ENCODE peak calls at places on chromosomes 7 and 10, in five cellular contexts. One of them, this sample, is unnamed.

GRCh38 chr10:105707603-105708002 is 1066.5 kb downstream of the SORCS3 start:
- DNase-seq in heart right ventricle: no peak
- DNase-seq in A549: no peak
- DNase-seq in GM12878: no peak
- DNase-seq in CD8-positive, alpha-beta memory T cell: no peak
- DNase-seq in this sample: no peak

GRCh38 chr10:128049226-128050010 is 76.8 kb downstream of the MKI67 start:
- DNase-seq in A549: no peak
- DNase-seq in heart right ventricle: no peak
- DNase-seq in GM12878: no peak
- DNase-seq in CD8-positive, alpha-beta memory T cell: no peak
- DNase-seq in this sample: no peak

GRCh38 chr7:106640368-106641141 is 20.4 kb downstream of the CCDC71L start:
- DNase-seq in heart right ventricle: no peak
- DNase-seq in GM12878: no peak
- DNase-seq in CD8-positive, alpha-beta memory T cell: no peak
- DNase-seq in A549: no peak
- DNase-seq in this sample: no peak

GRCh38 chr7:87151701-87152111 is 547 bp upstream of the DMTF1 start:
- DNase-seq in CD8-positive, alpha-beta memory T cell: no peak
- DNase-seq in A549: no peak
- DNase-seq in heart right ventricle: no peak
- DNase-seq in GM12878: no peak
- DNase-seq in this sample: no peak

GRCh38 chr7:2929321-2930201 is 85.5 kb upstream of the GNA12 start:
- DNase-seq in CD8-positive, alpha-beta memory T cell: no peak
- DNase-seq in GM12878: no peak
- DNase-seq in A549: no peak
- DNase-seq in heart right ventricle: no peak
- DNase-seq in this sample: no peak

GRCh38 chr10:50384839-50385238 is 133.5 kb upstream of the ASAH2 start:
- DNase-seq in GM12878: no peak
- DNase-seq in CD8-positive, alpha-beta memory T cell: no peak
- DNase-seq in heart right ventricle: no peak
- DNase-seq in A549: no peak
- DNase-seq in this sample: no peak

GRCh38 chr7:140605337-140605736 is 35.3 kb downstream of the DENND2A start:
- DNase-seq in A549: peak
- DNase-seq in GM12878: no peak
- DNase-seq in heart right ventricle: no peak
- DNase-seq in CD8-positive, alpha-beta memory T cell: no peak
- DNase-seq in this sample: no peak

GRCh38 chr10:129161184-129161583 is 305.9 kb upstream of the MGMT start:
- DNase-seq in GM12878: no peak
- DNase-seq in heart right ventricle: no peak
- DNase-seq in A549: no peak
- DNase-seq in CD8-positive, alpha-beta memory T cell: no peak
- DNase-seq in this sample: no peak

GRCh38 chr7:114083714-114084113 is 164.9 kb upstream of the PPP1R3A start:
- DNase-seq in CD8-positive, alpha-beta memory T cell: no peak
- DNase-seq in heart right ventricle: no peak
- DNase-seq in GM12878: no peak
- DNase-seq in A549: no peak
- DNase-seq in this sample: no peak

GRCh38 chr10:6729967-6730366 is 149.9 kb upstream of the PRKCQ start:
- DNase-seq in GM12878: no peak
- DNase-seq in A549: no peak
- DNase-seq in CD8-positive, alpha-beta memory T cell: no peak
- DNase-seq in heart right ventricle: no peak
- DNase-seq in this sample: no peak

GRCh38 chr7:157522954-157523353 is 186.2 kb downstream of the DNAJB6 start:
- DNase-seq in A549: no peak
- DNase-seq in GM12878: no peak
- DNase-seq in heart right ventricle: no peak
- DNase-seq in CD8-positive, alpha-beta memory T cell: no peak
- DNase-seq in this sample: no peak

GRCh38 chr10:26323219-26323618 is 106.6 kb downstream of the GAD2 start:
- DNase-seq in CD8-positive, alpha-beta memory T cell: no peak
- DNase-seq in GM12878: no peak
- DNase-seq in heart right ventricle: no peak
- DNase-seq in A549: peak
- DNase-seq in this sample: no peak

GRCh38 chr7:141698247-141699015 is 3.5 kb downstream of the DENND11 start:
- DNase-seq in A549: no peak
- DNase-seq in heart right ventricle: no peak
- DNase-seq in CD8-positive, alpha-beta memory T cell: no peak
- DNase-seq in GM12878: peak
- DNase-seq in this sample: no peak

GRCh38 chr10:88270871-88271713 is 312.0 kb downstream of the RNLS start:
- DNase-seq in heart right ventricle: no peak
- DNase-seq in A549: no peak
- DNase-seq in GM12878: peak
- DNase-seq in CD8-positive, alpha-beta memory T cell: peak
- DNase-seq in this sample: no peak

GRCh38 chr7:128727239-128727638 is 11.9 kb upstream of the CALU start:
- DNase-seq in heart right ventricle: no peak
- DNase-seq in A549: no peak
- DNase-seq in CD8-positive, alpha-beta memory T cell: no peak
- DNase-seq in GM12878: no peak
- DNase-seq in this sample: no peak

GRCh38 chr7:41696323-41696916 is 6.5 kb downstream of the INHBA start:
- DNase-seq in heart right ventricle: peak
- DNase-seq in A549: peak
- DNase-seq in GM12878: no peak
- DNase-seq in CD8-positive, alpha-beta memory T cell: no peak
- DNase-seq in this sample: peak

GRCh38 chr10:89503633-89504345 is 31.6 kb downstream of the SLC16A12 start:
- DNase-seq in heart right ventricle: no peak
- DNase-seq in GM12878: no peak
- DNase-seq in CD8-positive, alpha-beta memory T cell: no peak
- DNase-seq in A549: no peak
- DNase-seq in this sample: no peak

GRCh38 chr10:62437696-62438095 is 63.5 kb downstream of the ZNF365 start:
- DNase-seq in GM12878: no peak
- DNase-seq in CD8-positive, alpha-beta memory T cell: no peak
- DNase-seq in A549: peak
- DNase-seq in heart right ventricle: peak
- DNase-seq in this sample: no peak

GRCh38 chr7:25830986-25831558 is 320.9 kb upstream of the NFE2L3 start:
- DNase-seq in CD8-positive, alpha-beta memory T cell: no peak
- DNase-seq in A549: no peak
- DNase-seq in GM12878: no peak
- DNase-seq in heart right ventricle: no peak
- DNase-seq in this sample: no peak

GRCh38 chr10:131431541-131431940 is 120.0 kb upstream of the TCERG1L start:
- DNase-seq in A549: no peak
- DNase-seq in GM12878: no peak
- DNase-seq in CD8-positive, alpha-beta memory T cell: no peak
- DNase-seq in heart right ventricle: no peak
- DNase-seq in this sample: no peak

GRCh38 chr10:125778556-125778955 is 2.9 kb upstream of the MMP21 start:
- DNase-seq in CD8-positive, alpha-beta memory T cell: no peak
- DNase-seq in GM12878: no peak
- DNase-seq in A549: no peak
- DNase-seq in heart right ventricle: no peak
- DNase-seq in this sample: no peak

GRCh38 chr7:82481499-82482097 is 38.0 kb upstream of the CACNA2D1 start:
- DNase-seq in A549: peak
- DNase-seq in CD8-positive, alpha-beta memory T cell: no peak
- DNase-seq in GM12878: peak
- DNase-seq in heart right ventricle: no peak
- DNase-seq in this sample: no peak

GRCh38 chr7:128352636-128353035 is 8.9 kb downstream of the PRRT4 start:
- DNase-seq in CD8-positive, alpha-beta memory T cell: no peak
- DNase-seq in A549: no peak
- DNase-seq in GM12878: no peak
- DNase-seq in heart right ventricle: no peak
- DNase-seq in this sample: no peak

GRCh38 chr7:74606909-74607255 is 50.6 kb upstream of the GTF2I start:
- DNase-seq in CD8-positive, alpha-beta memory T cell: no peak
- DNase-seq in heart right ventricle: no peak
- DNase-seq in GM12878: no peak
- DNase-seq in A549: no peak
- DNase-seq in this sample: no peak

GRCh38 chr7:154984601-154985188 is 18.2 kb downstream of the PAXIP1 start:
- DNase-seq in GM12878: no peak
- DNase-seq in CD8-positive, alpha-beta memory T cell: no peak
- DNase-seq in heart right ventricle: no peak
- DNase-seq in A549: no peak
- DNase-seq in this sample: no peak

GRCh38 chr10:680745-681144 is 8.7 kb downstream of the DIP2C start:
- DNase-seq in GM12878: no peak
- DNase-seq in heart right ventricle: no peak
- DNase-seq in A549: no peak
- DNase-seq in CD8-positive, alpha-beta memory T cell: no peak
- DNase-seq in this sample: no peak

GRCh38 chr7:44977956-44978355 is 859 bp downstream of the MYO1G start:
- DNase-seq in heart right ventricle: no peak
- DNase-seq in CD8-positive, alpha-beta memory T cell: peak
- DNase-seq in A549: no peak
- DNase-seq in GM12878: no peak
- DNase-seq in this sample: peak

GRCh38 chr7:42348627-42349026 is 111.6 kb upstream of the GLI3 start:
- DNase-seq in CD8-positive, alpha-beta memory T cell: no peak
- DNase-seq in A549: no peak
- DNase-seq in heart right ventricle: no peak
- DNase-seq in GM12878: no peak
- DNase-seq in this sample: no peak

GRCh38 chr10:17229717-17229966 is 1.6 kb downstream of the VIM start:
- DNase-seq in CD8-positive, alpha-beta memory T cell: no peak
- DNase-seq in heart right ventricle: no peak
- DNase-seq in GM12878: no peak
- DNase-seq in A549: peak
- DNase-seq in this sample: no peak

GRCh38 chr10:123150229-123150985 is 2.5 kb downstream of the HMX2 start:
- DNase-seq in heart right ventricle: no peak
- DNase-seq in CD8-positive, alpha-beta memory T cell: no peak
- DNase-seq in GM12878: no peak
- DNase-seq in A549: no peak
- DNase-seq in this sample: no peak

GRCh38 chr7:132185150-132185549 is 391.1 kb downstream of the PLXNA4 start:
- DNase-seq in CD8-positive, alpha-beta memory T cell: no peak
- DNase-seq in A549: no peak
- DNase-seq in heart right ventricle: no peak
- DNase-seq in GM12878: no peak
- DNase-seq in this sample: no peak

GRCh38 chr10:18233775-18234174 is 93.6 kb downstream of the CACNB2 start:
- DNase-seq in heart right ventricle: peak
- DNase-seq in CD8-positive, alpha-beta memory T cell: no peak
- DNase-seq in A549: peak
- DNase-seq in GM12878: no peak
- DNase-seq in this sample: peak

GRCh38 chr10:18158698-18159342 is 18.6 kb downstream of the CACNB2 start:
- DNase-seq in CD8-positive, alpha-beta memory T cell: no peak
- DNase-seq in A549: no peak
- DNase-seq in GM12878: no peak
- DNase-seq in heart right ventricle: no peak
- DNase-seq in this sample: no peak

GRCh38 chr10:47356708-47357107 is 8.5 kb downstream of the RBP3 start:
- DNase-seq in heart right ventricle: no peak
- DNase-seq in A549: no peak
- DNase-seq in CD8-positive, alpha-beta memory T cell: no peak
- DNase-seq in GM12878: no peak
- DNase-seq in this sample: no peak

GRCh38 chr10:28841625-28842024 is 164.3 kb downstream of the BAMBI start:
- DNase-seq in CD8-positive, alpha-beta memory T cell: no peak
- DNase-seq in GM12878: no peak
- DNase-seq in heart right ventricle: no peak
- DNase-seq in A549: peak
- DNase-seq in this sample: peak

GRCh38 chr7:16524332-16524731 is 2.3 kb upstream of the LRRC72 start:
- DNase-seq in heart right ventricle: no peak
- DNase-seq in GM12878: no peak
- DNase-seq in CD8-positive, alpha-beta memory T cell: no peak
- DNase-seq in A549: no peak
- DNase-seq in this sample: no peak

GRCh38 chr10:64630534-64630933 is 1109.3 kb downstream of the REEP3 start:
- DNase-seq in A549: no peak
- DNase-seq in CD8-positive, alpha-beta memory T cell: no peak
- DNase-seq in heart right ventricle: no peak
- DNase-seq in GM12878: no peak
- DNase-seq in this sample: no peak

GRCh38 chr10:46079831-46080585 is 33.9 kb upstream of the MSMB start:
- DNase-seq in A549: no peak
- DNase-seq in GM12878: no peak
- DNase-seq in CD8-positive, alpha-beta memory T cell: no peak
- DNase-seq in heart right ventricle: no peak
- DNase-seq in this sample: no peak
- H3K27ac ChIP-seq in A549: no peak
- H3K27ac ChIP-seq in GM12878: no peak
- H3K27ac ChIP-seq in CD8-positive, alpha-beta memory T cell: no peak
- H3K27ac ChIP-seq in heart right ventricle: no peak
- H3K27ac ChIP-seq in this sample: no peak

GRCh38 chr10:78972947-78973900 is 95.5 kb upstream of the ZMIZ1 start:
- DNase-seq in CD8-positive, alpha-beta memory T cell: peak
- DNase-seq in GM12878: peak
- DNase-seq in A549: peak
- DNase-seq in heart right ventricle: peak
- DNase-seq in this sample: peak
- H3K27ac ChIP-seq in CD8-positive, alpha-beta memory T cell: peak
- H3K27ac ChIP-seq in GM12878: no peak
- H3K27ac ChIP-seq in A549: peak
- H3K27ac ChIP-seq in heart right ventricle: peak
- H3K27ac ChIP-seq in this sample: peak

GRCh38 chr10:97766996-97767924 is 4.5 kb downstream of the SFRP5 start:
- DNase-seq in A549: no peak
- DNase-seq in heart right ventricle: no peak
- DNase-seq in GM12878: no peak
- DNase-seq in CD8-positive, alpha-beta memory T cell: no peak
- DNase-seq in this sample: no peak
- H3K27ac ChIP-seq in A549: no peak
- H3K27ac ChIP-seq in heart right ventricle: no peak
- H3K27ac ChIP-seq in GM12878: no peak
- H3K27ac ChIP-seq in CD8-positive, alpha-beta memory T cell: no peak
- H3K27ac ChIP-seq in this sample: no peak

DNA sequence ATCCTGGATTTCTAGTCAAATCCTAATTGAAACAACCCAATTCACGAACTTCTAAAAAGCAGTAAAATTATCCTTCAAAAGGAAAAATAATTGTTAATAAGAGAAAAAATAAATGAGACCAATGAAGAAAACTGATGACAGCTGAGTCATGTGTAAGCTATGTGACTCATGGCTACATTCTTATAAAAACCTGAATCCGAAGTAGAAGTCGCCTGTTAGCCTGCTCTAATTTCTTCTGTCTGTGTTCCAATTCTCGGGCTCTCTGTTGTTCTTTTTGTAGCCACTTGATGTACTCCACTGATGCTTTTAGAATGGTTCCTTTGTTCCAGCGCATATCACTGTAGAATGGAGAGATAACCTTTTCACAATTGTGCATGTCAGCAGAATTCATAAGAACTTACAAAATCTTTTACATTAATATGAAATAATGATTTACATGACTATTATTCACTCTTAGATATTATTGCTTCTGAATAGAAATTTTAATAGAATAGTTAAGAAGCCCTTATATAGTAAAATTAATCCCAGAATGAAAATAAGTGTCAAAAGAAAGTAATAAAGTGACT is 88.8 kb downstream of the TFEC start:
- DNase-seq in A549: no peak
- DNase-seq in heart right ventricle: no peak
- DNase-seq in CD8-positive, alpha-beta memory T cell: no peak
- DNase-seq in GM12878: no peak
- DNase-seq in this sample: no peak
- H3K27ac ChIP-seq in A549: no peak
- H3K27ac ChIP-seq in heart right ventricle: no peak
- H3K27ac ChIP-seq in CD8-positive, alpha-beta memory T cell: no peak
- H3K27ac ChIP-seq in GM12878: no peak
- H3K27ac ChIP-seq in this sample: no peak

This sample was measured in right cardiac atrium.